ENCODE peak calls at places on chromosomes 11 and 22, in four cellular contexts. K, U, X and E are unnamed samples.

GRCh38 chr11:42043312-42043711 is 583.9 kb upstream of the LRRC4C start:
- DNase-seq in U (no peak), K (no peak), X (no peak), E (no peak)

GRCh38 chr11:21615871-21616270 is 577.0 kb upstream of the ANO5 start:
- DNase-seq in X (no peak), U (no peak), K (no peak), E (no peak)

GRCh38 chr11:10659339-10660216 is 34.0 kb downstream of the IRAG1 start:
- DNase-seq in X (peak), K (no peak), U (peak), E (no peak)

GRCh38 chr22:27207907-27208306 is 550.5 kb downstream of the MIAT start:
- DNase-seq in K (no peak), X (peak), U (no peak), E (no peak)

GRCh38 chr22:24474221-24474620 is 20.9 kb upstream of the UPB1 start:
- DNase-seq in X (no peak), K (no peak), U (no peak), E (peak)

GRCh38 chr11:77879218-77879617 is 58.3 kb downstream of the AAMDC start:
- DNase-seq in X (peak), K (no peak), U (peak), E (no peak)

GRCh38 chr22:37218771-37219411 is 6.6 kb upstream of the SSTR3 start:
- DNase-seq in K (no peak), U (no peak), X (no peak), E (no peak)

GRCh38 chr22:25282671-25283561 is 63.5 kb downstream of the CRYBB2 start:
- DNase-seq in X (no peak), K (peak), U (peak), E (no peak)

GRCh38 chr22:29041408-29041807 is 20.2 kb downstream of the C22orf31 start:
- DNase-seq in K (no peak), X (no peak), U (no peak), E (no peak)

GRCh38 chr22:44879301-44879680 is 126.9 kb downstream of the ARHGAP8 start:
- DNase-seq in U (no peak), X (no peak), K (no peak), E (no peak)

GRCh38 chr11:43870981-43871550 is 9.6 kb upstream of the ALKBH3 start:
- DNase-seq in U (no peak), K (no peak), X (no peak), E (no peak)

GRCh38 chr11:79314906-79315689 is 125.7 kb downstream of the TENM4 start:
- DNase-seq in U (no peak), X (no peak), K (peak), E (no peak)

GRCh38 chr22:47023871-47024270 is 261.4 kb downstream of the TBC1D22A start:
- DNase-seq in X (no peak), K (no peak), U (no peak), E (no peak)

GRCh38 chr11:10397226-10397987 is 57.7 kb upstream of the AMPD3 start:
- DNase-seq in K (no peak), U (no peak), X (no peak), E (no peak)

GRCh38 chr11:72012897-72013721 is 14.4 kb downstream of the IL18BP start:
- DNase-seq in X (peak), U (peak), K (no peak), E (no peak)

GRCh38 chr11:44530413-44531115 is 34.9 kb upstream of the CD82 start:
- DNase-seq in X (no peak), U (no peak), K (no peak), E (no peak)

GRCh38 chr22:25410849-25411248 is 153.6 kb upstream of the GRK3 start:
- DNase-seq in K (no peak), X (no peak), U (no peak), E (no peak)

GRCh38 chr11:57885298-57886035 is 123.9 kb downstream of the CTNND1 start:
- DNase-seq in X (no peak), K (peak), U (peak), E (no peak)

GRCh38 chr11:135027461-135027860 is 615.4 kb upstream of the B3GAT1 start:
- DNase-seq in K (peak), U (peak), X (no peak), E (peak)

GRCh38 chr22:37518509-37519267 is 527 bp downstream of the CARD10 start:
- DNase-seq in X (no peak), U (no peak), K (peak), E (no peak)

GRCh38 chr11:61972796-61973602 is 5.6 kb upstream of the FTH1 start:
- DNase-seq in X (no peak), U (no peak), K (no peak), E (no peak)

GRCh38 chr11:34185926-34186841 is 80.8 kb downstream of the NAT10 start:
- DNase-seq in K (peak), U (no peak), X (no peak), E (no peak)

GRCh38 chr11:83374311-83374710 is 88.1 kb upstream of the CCDC90B start:
- DNase-seq in X (no peak), K (no peak), U (no peak), E (no peak)

GRCh38 chr11:70251583-70252285 is 18.8 kb upstream of the PPFIA1 start:
- DNase-seq in U (no peak), X (peak), K (no peak), E (no peak)

GRCh38 chr11:82747471-82747870 is 13.8 kb upstream of the FAM181B start:
- DNase-seq in X (no peak), K (no peak), U (no peak), E (no peak)

GRCh38 chr11:120940297-120940847 is 83.5 kb upstream of the TBCEL start:
- DNase-seq in K (no peak), X (no peak), U (no peak), E (no peak)

GRCh38 chr11:128190312-128190711 is 397.0 kb downstream of the ETS1 start:
- DNase-seq in X (no peak), K (no peak), U (no peak), E (no peak)

GRCh38 chr22:20565761-20566160 is 58.4 kb downstream of the MED15 start:
- DNase-seq in U (no peak), X (no peak), K (no peak), E (no peak)

GRCh38 chr11:102914238-102915043 is 39.7 kb upstream of the MMP12 start:
- DNase-seq in K (peak), X (no peak), U (peak), E (no peak)

GRCh38 chr11:70761094-70761905 is 363.0 kb downstream of the CTTN start:
- DNase-seq in U (no peak), K (no peak), X (no peak), E (no peak)

GRCh38 chr22:19917389-19918138 is 24.0 kb upstream of the COMT start:
- DNase-seq in K (no peak), X (no peak), U (no peak), E (no peak)

GRCh38 chr11:27421819-27422494 is 50.6 kb downstream of the LGR4 start:
- DNase-seq in K (no peak), X (no peak), U (no peak), E (no peak)

GRCh38 chr11:316031-316701 is 2.3 kb downstream of the IFITM1 start:
- DNase-seq in X (no peak), K (peak), U (no peak), E (no peak)

GRCh38 chr11:118153516-118153915 is 893 bp upstream of the SCN4B start:
- DNase-seq in U (no peak), K (no peak), X (no peak), E (no peak)
- H3K4me3 ChIP-seq in U (peak), K (peak), X (peak), E (no peak)

GRCh38 chr22:45931042-45931441 is 45.9 kb downstream of the WNT7B start:
- DNase-seq in U (no peak), K (no peak), X (no peak), E (no peak)

GRCh38 chr22:45932066-45932465 is 44.9 kb downstream of the WNT7B start:
- DNase-seq in U (no peak), K (no peak), X (no peak), E (peak)

GRCh38 chr22:45928726-45929359 is 48.1 kb downstream of the WNT7B start:
- DNase-seq in X (no peak), U (no peak), K (no peak), E (no peak)

GRCh38 chr22:45930324-45930723 is 46.6 kb downstream of the WNT7B start:
- DNase-seq in K (no peak), X (no peak), U (no peak), E (no peak)

DNA sequence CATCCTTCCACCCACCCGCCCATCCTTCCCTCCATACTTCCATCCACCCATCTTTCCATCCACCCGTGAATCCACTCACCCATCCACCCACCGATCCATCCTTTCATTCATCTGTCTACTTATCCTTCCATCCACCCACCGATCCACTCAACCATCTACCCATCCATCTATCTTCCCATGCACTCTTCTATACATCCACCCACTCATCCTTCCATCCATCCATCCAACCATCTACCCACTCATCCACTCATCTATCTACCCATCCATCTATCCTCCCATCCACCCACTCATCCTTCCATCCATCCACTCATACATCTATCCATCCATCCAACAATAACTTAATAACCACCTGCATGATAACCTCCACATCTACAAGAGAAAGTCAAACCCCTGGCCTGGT is 47.3 kb downstream of the WNT7B start:
- DNase-seq in U (no peak), K (no peak), X (no peak), E (no peak)
- TF ChIP-seq CTCF in U (no peak), K (no peak), X (no peak), E (no peak)

DNA sequence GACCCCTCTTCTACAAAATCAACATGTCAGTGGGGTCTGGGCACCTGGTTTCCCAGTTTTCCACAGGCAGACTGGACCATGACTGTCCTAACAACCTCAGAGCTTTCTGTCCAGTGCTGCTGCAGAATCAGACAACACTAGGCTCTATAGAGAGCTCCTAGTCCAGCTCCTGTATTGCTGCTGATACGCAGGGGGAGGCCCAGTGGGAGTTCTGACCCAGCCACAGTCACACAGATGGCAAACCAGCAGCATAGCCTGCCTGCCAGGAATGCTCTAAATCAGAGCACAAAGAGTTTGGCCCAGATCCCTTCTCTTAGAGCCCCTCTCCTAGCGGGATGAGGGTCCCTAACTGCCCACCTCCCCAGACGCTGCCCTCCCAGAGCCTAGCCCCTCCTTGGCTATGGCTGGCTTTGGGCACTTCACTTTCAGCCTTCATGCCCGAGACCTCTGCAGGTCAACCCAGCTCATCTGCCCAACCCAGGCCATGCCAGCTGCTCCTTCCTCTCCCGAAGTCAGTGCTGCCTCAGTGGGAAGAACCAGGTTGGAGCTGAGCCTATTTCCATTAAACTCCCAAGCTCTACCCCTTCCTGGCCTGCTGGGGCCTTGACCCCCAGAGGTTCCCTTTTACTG is 15.8 kb upstream of the SLCO2B1 start:
- DNase-seq in X (no peak), U (no peak), K (no peak), E (no peak)
- H3K4me3 ChIP-seq in X (no peak), U (no peak), K (no peak), E (no peak)

GRCh38 chr22:50587407-50587806 is 4.8 kb upstream of the CHKB start:
- DNase-seq in K (no peak), U (no peak), X (no peak), E (no peak)
- TF ChIP-seq CTCF in K (no peak), U (no peak), X (no peak), E (no peak)

GRCh38 chr11:84722583-84723108 is 904.5 kb downstream of the DLG2 start:
- DNase-seq in K (peak), X (no peak), U (no peak), E (no peak)

GRCh38 chr11:84714316-84714780 is 912.8 kb downstream of the DLG2 start:
- DNase-seq in U (peak), K (peak), X (peak), E (peak)

GRCh38 chr11:84720706-84721402 is 906.3 kb downstream of the DLG2 start:
- DNase-seq in U (peak), K (peak), X (peak), E (no peak)

GRCh38 chr11:84721561-84721961 is 905.6 kb downstream of the DLG2 start:
- DNase-seq in U (no peak), K (no peak), X (no peak), E (no peak)

GRCh38 chr11:84719935-84720577 is 907.1 kb downstream of the DLG2 start:
- DNase-seq in U (no peak), K (peak), X (no peak), E (no peak)
- H3K4me3 ChIP-seq in U (peak), K (peak), X (peak), E (peak)

GRCh38 chr11:64996710-64997380 is at the start of gene BATF2:
- DNase-seq in X (peak), U (peak), K (peak), E (no peak)
- TF ChIP-seq CTCF in X (peak), U (peak), K (peak), E (peak)

DNA sequence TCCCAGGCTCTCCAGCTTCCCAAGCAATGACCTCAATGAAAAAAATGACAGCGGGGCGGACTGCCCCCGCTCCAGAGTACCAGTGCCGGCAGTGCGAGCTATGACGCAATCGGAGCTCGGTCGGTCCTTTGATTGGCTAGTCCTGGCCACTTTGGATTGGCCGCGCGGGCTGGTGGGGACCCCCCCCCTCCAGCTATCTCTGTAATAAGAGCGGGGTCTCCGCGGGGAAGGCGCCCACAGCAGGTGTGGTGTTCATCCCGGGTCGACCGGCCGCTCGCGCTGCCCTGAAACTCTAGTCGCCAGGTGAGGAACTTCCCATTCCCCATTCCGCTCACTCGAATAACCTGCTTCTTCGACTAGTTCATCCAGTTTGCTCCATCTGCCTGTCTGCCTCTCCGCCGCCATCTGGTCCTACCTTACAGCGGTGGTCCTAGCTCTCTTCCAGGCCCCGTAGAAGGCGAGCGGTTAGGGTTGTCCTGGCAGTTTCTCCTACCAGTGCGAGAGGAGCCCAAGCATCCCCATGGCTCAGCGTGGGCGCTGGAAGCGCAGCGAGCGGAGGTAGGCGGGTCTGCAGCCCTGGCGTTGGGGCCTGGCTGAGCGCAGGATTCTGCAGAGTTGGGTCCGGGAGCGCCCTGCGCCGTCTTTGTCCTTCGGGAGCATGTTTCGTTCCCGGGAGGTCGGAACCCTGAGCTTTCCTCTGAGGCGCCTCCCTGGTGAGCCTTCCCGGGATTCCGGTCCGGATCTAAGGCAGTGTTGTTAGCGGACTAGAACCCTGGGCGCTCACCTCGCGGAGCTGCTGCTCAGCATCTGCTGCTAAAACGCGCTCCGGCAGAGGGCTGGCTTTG is at the start of gene CALCB:
- DNase-seq in X (no peak), U (peak), K (peak), E (no peak)
- H3K4me3 ChIP-seq in X (peak), U (peak), K (peak), E (peak)

DNA sequence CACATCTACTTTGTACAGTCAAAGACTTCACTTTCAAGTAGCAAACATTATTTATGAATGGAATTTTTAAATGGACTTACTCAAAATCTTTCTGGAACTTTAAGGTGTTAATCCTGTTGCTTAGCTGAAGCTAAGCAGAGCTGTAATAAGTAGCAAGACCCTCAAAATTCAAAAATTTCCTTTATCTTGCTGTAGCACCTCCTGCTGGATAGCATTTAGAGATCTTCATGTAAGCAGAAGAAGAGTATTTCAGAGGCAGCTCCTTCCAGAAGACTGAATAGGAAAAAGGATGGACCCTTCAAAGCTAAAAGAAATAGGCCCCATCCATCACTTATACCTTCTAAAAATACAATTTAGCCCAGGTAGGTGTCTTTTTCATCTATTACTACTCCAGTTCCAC is 3.4 kb downstream of the PHF21A start:
- DNase-seq in X (no peak), K (no peak), U (no peak), E (no peak)
- TF ChIP-seq CTCF in X (no peak), K (peak), U (no peak), E (no peak)

GRCh38 chr11:19963697-19964340 is 196.5 kb downstream of the DBX1 start:
- DNase-seq in X (no peak), K (no peak), U (no peak), E (no peak)
- H3K4me3 ChIP-seq in X (no peak), K (no peak), U (no peak), E (no peak)